ENCODE peak calls at places on chromosome 9, in eight cellular contexts. One of them, this sample, is unnamed.

GRCh38 chr9:119332522-119332921 is 36.7 kb downstream of the BRINP1 start:
- DNase-seq in HFF-Myc: no peak
- DNase-seq in fibroblast of pulmonary artery: no peak
- DNase-seq in mucosa of descending colon: no peak
- DNase-seq in MCF 10A: no peak
- DNase-seq in Calu3: no peak
- DNase-seq in GM20000: no peak
- DNase-seq in neural crest cell: no peak
- DNase-seq in this sample: no peak

GRCh38 chr9:129610473-129611301 is 10.2 kb downstream of the C9orf50 start:
- DNase-seq in HFF-Myc: no peak
- DNase-seq in Calu3: peak; percentile 75
- DNase-seq in fibroblast of pulmonary artery: peak; percentile 68
- DNase-seq in GM20000: peak; percentile 90
- DNase-seq in mucosa of descending colon: peak; percentile 85
- DNase-seq in neural crest cell: peak; percentile 83
- DNase-seq in MCF 10A: peak; percentile 66
- DNase-seq in this sample: peak; percentile 49

GRCh38 chr9:13899924-13900323 is 414.0 kb downstream of the NFIB start:
- DNase-seq in GM20000: no peak
- DNase-seq in HFF-Myc: no peak
- DNase-seq in MCF 10A: peak; percentile 65
- DNase-seq in fibroblast of pulmonary artery: peak; percentile 45
- DNase-seq in neural crest cell: no peak
- DNase-seq in mucosa of descending colon: no peak
- DNase-seq in Calu3: no peak
- DNase-seq in this sample: no peak

GRCh38 chr9:21653091-21653490 is 149.3 kb upstream of the MTAP start:
- DNase-seq in MCF 10A: no peak
- DNase-seq in neural crest cell: no peak
- DNase-seq in GM20000: no peak
- DNase-seq in fibroblast of pulmonary artery: no peak
- DNase-seq in Calu3: no peak
- DNase-seq in HFF-Myc: no peak
- DNase-seq in mucosa of descending colon: no peak
- DNase-seq in this sample: peak; percentile 88

GRCh38 chr9:115946530-115946929 is 207.1 kb upstream of the PAPPA start:
- DNase-seq in HFF-Myc: no peak
- DNase-seq in mucosa of descending colon: no peak
- DNase-seq in neural crest cell: no peak
- DNase-seq in MCF 10A: peak; percentile 28
- DNase-seq in Calu3: no peak
- DNase-seq in GM20000: no peak
- DNase-seq in fibroblast of pulmonary artery: peak; percentile 50
- DNase-seq in this sample: no peak

GRCh38 chr9:69584746-69585145 is 87.4 kb downstream of the APBA1 start:
- DNase-seq in mucosa of descending colon: no peak
- DNase-seq in fibroblast of pulmonary artery: peak; percentile 14
- DNase-seq in GM20000: no peak
- DNase-seq in neural crest cell: no peak
- DNase-seq in Calu3: no peak
- DNase-seq in HFF-Myc: no peak
- DNase-seq in MCF 10A: no peak
- DNase-seq in this sample: peak; percentile 8

GRCh38 chr9:101478444-101478843 is 42.9 kb upstream of the ALDOB start:
- DNase-seq in MCF 10A: no peak
- DNase-seq in GM20000: no peak
- DNase-seq in Calu3: no peak
- DNase-seq in fibroblast of pulmonary artery: no peak
- DNase-seq in mucosa of descending colon: no peak
- DNase-seq in neural crest cell: no peak
- DNase-seq in HFF-Myc: no peak
- DNase-seq in this sample: no peak

GRCh38 chr9:93931905-93932304 is 23.2 kb downstream of the BARX1 start:
- DNase-seq in mucosa of descending colon: no peak
- DNase-seq in Calu3: no peak
- DNase-seq in GM20000: no peak
- DNase-seq in neural crest cell: no peak
- DNase-seq in HFF-Myc: no peak
- DNase-seq in MCF 10A: no peak
- DNase-seq in fibroblast of pulmonary artery: no peak
- DNase-seq in this sample: no peak

GRCh38 chr9:95504053-95504963 is 12.5 kb downstream of the PTCH1 start:
- DNase-seq in mucosa of descending colon: peak; percentile 38
- DNase-seq in neural crest cell: no peak
- DNase-seq in GM20000: no peak
- DNase-seq in HFF-Myc: no peak
- DNase-seq in Calu3: no peak
- DNase-seq in MCF 10A: peak; percentile 78
- DNase-seq in fibroblast of pulmonary artery: peak; percentile 58
- DNase-seq in this sample: no peak

GRCh38 chr9:34659592-34660253 is 2.7 kb downstream of the CCL27 start:
- DNase-seq in MCF 10A: peak; percentile 46
- DNase-seq in GM20000: no peak
- DNase-seq in fibroblast of pulmonary artery: no peak
- DNase-seq in HFF-Myc: no peak
- DNase-seq in mucosa of descending colon: peak; percentile 50
- DNase-seq in Calu3: no peak
- DNase-seq in neural crest cell: no peak
- DNase-seq in this sample: no peak

GRCh38 chr9:105958587-105958986 is 264.2 kb downstream of the TMEM38B start:
- DNase-seq in GM20000: no peak
- DNase-seq in mucosa of descending colon: no peak
- DNase-seq in neural crest cell: no peak
- DNase-seq in MCF 10A: no peak
- DNase-seq in Calu3: no peak
- DNase-seq in HFF-Myc: no peak
- DNase-seq in fibroblast of pulmonary artery: no peak
- DNase-seq in this sample: no peak
- TF ChIP-seq CTCF in GM20000: no peak
- TF ChIP-seq CTCF in mucosa of descending colon: no peak
- TF ChIP-seq CTCF in neural crest cell: no peak
- TF ChIP-seq CTCF in MCF 10A: no peak
- TF ChIP-seq CTCF in Calu3: no peak
- TF ChIP-seq CTCF in HFF-Myc: no peak
- TF ChIP-seq CTCF in fibroblast of pulmonary artery: no peak
- TF ChIP-seq CTCF in this sample: no peak

DNA sequence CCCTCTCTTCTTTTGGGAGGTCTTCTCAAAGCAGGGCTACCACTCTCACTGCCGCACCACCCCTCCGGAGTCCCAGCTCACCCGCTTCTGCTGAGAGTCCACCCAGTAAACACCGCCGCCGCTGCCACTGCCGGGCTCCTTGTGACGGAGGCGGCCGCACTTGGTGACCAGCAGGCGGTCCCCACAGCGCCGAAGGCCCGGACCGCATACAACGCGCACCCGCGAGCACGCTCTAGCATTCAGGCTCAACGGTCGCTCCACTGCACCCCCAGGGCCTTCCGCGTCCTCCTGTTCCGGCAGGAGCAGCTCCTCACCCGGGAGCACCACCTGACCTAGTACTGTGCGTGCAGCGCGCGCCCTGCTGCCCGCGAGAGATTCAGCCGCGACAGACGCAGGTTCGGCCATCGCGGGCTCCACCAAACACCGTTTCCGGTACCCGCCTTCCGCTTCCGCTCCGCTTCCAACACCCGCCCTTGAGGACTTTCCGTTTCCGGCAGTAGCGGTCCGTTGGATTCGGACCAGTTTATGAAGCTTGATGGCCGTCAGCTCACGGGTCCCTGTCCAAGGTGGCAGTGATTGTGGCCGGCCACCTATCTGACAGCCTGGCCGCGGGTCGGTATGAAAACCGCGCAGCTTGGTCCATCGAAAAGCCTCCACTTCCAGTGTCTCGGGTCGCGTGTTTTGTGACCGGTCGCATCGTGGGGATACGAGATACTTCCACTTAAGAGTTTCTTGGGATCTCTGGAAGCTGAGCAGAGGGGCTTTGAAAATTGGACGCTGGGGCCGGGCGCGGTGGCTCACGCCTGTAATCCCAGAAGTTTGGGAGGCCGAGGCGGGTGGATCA is at the start of gene EXOSC3:
- DNase-seq in MCF 10A: peak; percentile 91
- DNase-seq in mucosa of descending colon: peak; percentile 92
- DNase-seq in HFF-Myc: peak; percentile 67
- DNase-seq in neural crest cell: peak; percentile 80
- DNase-seq in Calu3: peak; percentile 64
- DNase-seq in fibroblast of pulmonary artery: peak; percentile 91
- DNase-seq in GM20000: peak; percentile 92
- DNase-seq in this sample: peak; percentile 92
- TF ChIP-seq CTCF in MCF 10A: no peak
- TF ChIP-seq CTCF in mucosa of descending colon: no peak
- TF ChIP-seq CTCF in HFF-Myc: no peak
- TF ChIP-seq CTCF in neural crest cell: peak; percentile 49
- TF ChIP-seq CTCF in Calu3: no peak
- TF ChIP-seq CTCF in fibroblast of pulmonary artery: no peak
- TF ChIP-seq CTCF in GM20000: no peak
- TF ChIP-seq CTCF in this sample: peak; percentile 39

GRCh38 chr9:16825971-16826370 is 44.5 kb downstream of the BNC2 start:
- DNase-seq in mucosa of descending colon: no peak
- DNase-seq in neural crest cell: no peak
- DNase-seq in Calu3: no peak
- DNase-seq in HFF-Myc: peak; percentile 92
- DNase-seq in fibroblast of pulmonary artery: peak; percentile 51
- DNase-seq in MCF 10A: no peak
- DNase-seq in GM20000: no peak
- DNase-seq in this sample: peak; percentile 70

GRCh38 chr9:16828335-16829281 is 41.9 kb downstream of the BNC2 start:
- DNase-seq in neural crest cell: peak; percentile 46
- DNase-seq in Calu3: no peak
- DNase-seq in mucosa of descending colon: peak; percentile 37
- DNase-seq in MCF 10A: no peak
- DNase-seq in HFF-Myc: peak; percentile 97
- DNase-seq in fibroblast of pulmonary artery: peak; percentile 47
- DNase-seq in GM20000: no peak
- DNase-seq in this sample: peak; percentile 38

GRCh38 chr9:16825364-16825763 is 45.1 kb downstream of the BNC2 start:
- DNase-seq in neural crest cell: no peak
- DNase-seq in MCF 10A: no peak
- DNase-seq in HFF-Myc: peak; percentile 50
- DNase-seq in GM20000: no peak
- DNase-seq in Calu3: no peak
- DNase-seq in mucosa of descending colon: no peak
- DNase-seq in fibroblast of pulmonary artery: peak; percentile 31
- DNase-seq in this sample: peak; percentile 7

GRCh38 chr9:16821344-16821743 is 49.1 kb downstream of the BNC2 start:
- DNase-seq in MCF 10A: no peak
- DNase-seq in HFF-Myc: no peak
- DNase-seq in Calu3: no peak
- DNase-seq in fibroblast of pulmonary artery: no peak
- DNase-seq in GM20000: no peak
- DNase-seq in mucosa of descending colon: no peak
- DNase-seq in neural crest cell: no peak
- DNase-seq in this sample: no peak

DNA sequence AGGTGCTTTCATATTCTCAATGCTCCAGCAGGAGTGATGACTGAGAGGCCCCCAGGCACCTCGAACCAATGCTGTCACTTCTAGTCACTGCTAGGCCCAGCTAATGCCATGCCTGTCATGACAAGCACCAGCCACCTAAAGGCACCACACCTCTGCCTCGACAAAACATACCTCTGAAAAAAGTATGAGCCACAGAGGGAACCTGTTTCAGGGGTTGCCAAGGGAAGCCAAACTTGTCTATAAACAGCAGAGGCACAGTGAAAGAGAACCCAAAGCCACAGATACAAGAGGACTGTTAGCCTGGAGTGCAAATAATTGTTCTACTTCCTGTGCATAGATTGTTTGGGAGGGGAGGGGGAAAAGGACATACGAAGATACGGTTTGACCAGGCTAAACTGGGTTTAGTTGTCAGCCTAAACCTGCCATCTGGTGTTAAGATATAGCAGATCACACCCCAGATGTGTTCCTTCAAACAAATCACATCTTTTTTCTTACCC is 45.9 kb downstream of the BNC2 start:
- DNase-seq in mucosa of descending colon: no peak
- DNase-seq in fibroblast of pulmonary artery: peak; percentile 59
- DNase-seq in neural crest cell: no peak
- DNase-seq in MCF 10A: peak; percentile 6
- DNase-seq in GM20000: no peak
- DNase-seq in Calu3: no peak
- DNase-seq in HFF-Myc: peak; percentile 82
- DNase-seq in this sample: peak; percentile 47
- TF ChIP-seq CTCF in mucosa of descending colon: no peak
- TF ChIP-seq CTCF in fibroblast of pulmonary artery: peak; percentile 9
- TF ChIP-seq CTCF in neural crest cell: peak; percentile 23
- TF ChIP-seq CTCF in MCF 10A: no peak
- TF ChIP-seq CTCF in GM20000: no peak
- TF ChIP-seq CTCF in Calu3: no peak
- TF ChIP-seq CTCF in HFF-Myc: peak; percentile 15
- TF ChIP-seq CTCF in this sample: peak; percentile 49

GRCh38 chr9:72843525-72844439 is 109.1 kb downstream of the ALDH1A1 start:
- DNase-seq in neural crest cell: no peak
- DNase-seq in GM20000: no peak
- DNase-seq in fibroblast of pulmonary artery: no peak
- DNase-seq in Calu3: peak; percentile 32
- DNase-seq in MCF 10A: peak; percentile 12
- DNase-seq in mucosa of descending colon: no peak
- DNase-seq in HFF-Myc: no peak
- DNase-seq in this sample: no peak
- TF ChIP-seq CTCF in neural crest cell: peak; percentile 49
- TF ChIP-seq CTCF in GM20000: no peak
- TF ChIP-seq CTCF in fibroblast of pulmonary artery: peak; percentile 19
- TF ChIP-seq CTCF in Calu3: no peak
- TF ChIP-seq CTCF in MCF 10A: no peak
- TF ChIP-seq CTCF in mucosa of descending colon: no peak
- TF ChIP-seq CTCF in HFF-Myc: peak; percentile 25
- TF ChIP-seq CTCF in this sample: peak; percentile 54

GRCh38 chr9:122144836-122145235 is 14.7 kb downstream of the NDUFA8 start:
- DNase-seq in neural crest cell: no peak
- DNase-seq in MCF 10A: no peak
- DNase-seq in fibroblast of pulmonary artery: no peak
- DNase-seq in Calu3: no peak
- DNase-seq in HFF-Myc: no peak
- DNase-seq in GM20000: no peak
- DNase-seq in mucosa of descending colon: no peak
- DNase-seq in this sample: peak; percentile 45
- TF ChIP-seq CTCF in neural crest cell: no peak
- TF ChIP-seq CTCF in MCF 10A: no peak
- TF ChIP-seq CTCF in fibroblast of pulmonary artery: peak; percentile 57
- TF ChIP-seq CTCF in Calu3: no peak
- TF ChIP-seq CTCF in HFF-Myc: peak; percentile 46
- TF ChIP-seq CTCF in GM20000: peak; percentile 13
- TF ChIP-seq CTCF in mucosa of descending colon: no peak
- TF ChIP-seq CTCF in this sample: peak; percentile 65

This sample was measured in HFFc6.